ENCODE peak calls at places on chromosomes 5 and 9, in ten cellular contexts. T is fibroblast of lung, K is PC-3, F is GM12878, J is mammary epithelial cell, U is GM23248, E is neural progenitor cell, S is PC-9, O is HepG2, I is DND-41. D is an unnamed sample.

GRCh38 chr9:35350827-35351549 is 138.9 kb upstream of the RUSC2 start:
- DNase-seq in T (peak), K (peak), F (no peak), J (no peak), U (peak), E (no peak), S (no peak), O (no peak), I (no peak), D (no peak)

GRCh38 chr5:80093796-80094195 is 58.6 kb downstream of the THBS4 start:
- DNase-seq in T (no peak), K (no peak), F (no peak), J (no peak), U (no peak), E (peak), S (no peak), O (peak), I (no peak), D (no peak)

GRCh38 chr5:96065577-96066385 is 104.1 kb upstream of the ELL2 start:
- DNase-seq in T (no peak), K (no peak), F (no peak), J (no peak), U (no peak), E (peak), S (no peak), O (peak), I (no peak), D (no peak)

GRCh38 chr9:122180633-122181032 is 20.9 kb downstream of the MORN5 start:
- DNase-seq in T (peak), K (peak), F (no peak), J (peak), U (peak), E (no peak), S (no peak), O (peak), I (no peak), D (no peak)

GRCh38 chr9:89311346-89312153 is 555 bp downstream of the CKS2 start:
- DNase-seq in T (no peak), K (no peak), F (no peak), J (peak), U (peak), E (no peak), S (no peak), O (no peak), I (no peak), D (no peak)

GRCh38 chr9:9791621-9792020 is 821.2 kb downstream of the PTPRD start:
- DNase-seq in T (peak), K (peak), F (no peak), J (no peak), U (peak), E (peak), S (no peak), O (no peak), I (no peak), D (no peak)

GRCh38 chr5:78907255-78907886 is 77.7 kb downstream of the ARSB start:
- DNase-seq in T (peak), K (no peak), F (peak), J (peak), U (peak), E (no peak), S (no peak), O (no peak), I (peak), D (no peak)

GRCh38 chr9:4211806-4212205 is 88.1 kb downstream of the GLIS3 start:
- DNase-seq in T (no peak), K (no peak), F (no peak), J (no peak), U (no peak), E (no peak), S (no peak), O (no peak), I (no peak), D (no peak)

GRCh38 chr9:96553070-96553469 is 66.6 kb downstream of the CDC14B start:
- DNase-seq in T (peak), K (peak), F (no peak), J (peak), U (peak), E (no peak), S (no peak), O (no peak), I (no peak), D (no peak)

GRCh38 chr5:44697025-44697424 is 111.7 kb upstream of the MRPS30 start:
- DNase-seq in T (no peak), K (no peak), F (no peak), J (no peak), U (no peak), E (no peak), S (no peak), O (no peak), I (no peak), D (no peak)

GRCh38 chr5:103428923-103429322 is 133.7 kb downstream of the NUDT12 start:
- DNase-seq in T (no peak), K (no peak), F (no peak), J (no peak), U (no peak), E (no peak), S (no peak), O (no peak), I (no peak), D (no peak)

GRCh38 chr5:98664736-98665135 is 108.7 kb upstream of the RGMB start:
- DNase-seq in T (no peak), K (no peak), F (no peak), J (no peak), U (no peak), E (no peak), S (no peak), O (no peak), I (no peak), D (no peak)

GRCh38 chr5:50744761-50745160 is 78.3 kb downstream of the PARP8 start:
- DNase-seq in T (peak), K (no peak), F (peak), J (peak), U (peak), E (no peak), S (no peak), O (no peak), I (no peak), D (no peak)

GRCh38 chr5:132022737-132023136 is 11.3 kb upstream of the ACSL6 start:
- DNase-seq in T (no peak), K (peak), F (no peak), J (peak), U (peak), E (no peak), S (no peak), O (no peak), I (no peak), D (no peak)

GRCh38 chr5:158810615-158811014 is 289.1 kb downstream of the EBF1 start:
- DNase-seq in T (no peak), K (no peak), F (no peak), J (no peak), U (no peak), E (no peak), S (no peak), O (no peak), I (no peak), D (no peak)

GRCh38 chr9:97645720-97646119 is 12.1 kb downstream of the NCBP1 start:
- DNase-seq in T (no peak), K (no peak), F (no peak), J (no peak), U (no peak), E (no peak), S (no peak), O (no peak), I (no peak), D (no peak)

GRCh38 chr5:176402684-176403083 is 13.7 kb downstream of the CLTB start:
- DNase-seq in T (no peak), K (no peak), F (no peak), J (no peak), U (no peak), E (no peak), S (no peak), O (no peak), I (no peak), D (no peak)

GRCh38 chr9:99416007-99416406 is 193.9 kb downstream of the SEC61B start:
- DNase-seq in T (peak), K (peak), F (peak), J (no peak), U (peak), E (no peak), S (no peak), O (no peak), I (no peak), D (no peak)

GRCh38 chr9:130713286-130713975 is 19.9 kb downstream of the EXOSC2 start:
- DNase-seq in T (peak), K (peak), F (no peak), J (no peak), U (peak), E (no peak), S (no peak), O (no peak), I (peak), D (no peak)

GRCh38 chr5:142836048-142836447 is 65.9 kb downstream of the ARHGAP26 start:
- DNase-seq in T (no peak), K (no peak), F (no peak), J (no peak), U (no peak), E (no peak), S (no peak), O (no peak), I (no peak), D (no peak)

GRCh38 chr5:149284501-149284900 is 12.8 kb downstream of the AFAP1L1 start:
- DNase-seq in T (no peak), K (no peak), F (no peak), J (peak), U (peak), E (no peak), S (no peak), O (no peak), I (no peak), D (no peak)

GRCh38 chr9:95073042-95073607 is 244.4 kb downstream of the FANCC start:
- DNase-seq in T (no peak), K (peak), F (no peak), J (no peak), U (peak), E (peak), S (no peak), O (peak), I (no peak), D (no peak)

GRCh38 chr9:131277673-131278420 is 1.5 kb upstream of the FAM78A start:
- DNase-seq in T (peak), K (peak), F (no peak), J (peak), U (peak), E (peak), S (peak), O (peak), I (peak), D (peak)

GRCh38 chr5:92652735-92653134 is 928.3 kb downstream of the NR2F1-AS1 start:
- DNase-seq in T (no peak), K (no peak), F (no peak), J (no peak), U (peak), E (no peak), S (no peak), O (no peak), I (no peak), D (no peak)

GRCh38 chr9:126758916-126759576 is 45.8 kb upstream of the ZBTB43 start:
- DNase-seq in T (no peak), K (no peak), F (no peak), J (no peak), U (no peak), E (no peak), S (no peak), O (no peak), I (no peak), D (no peak)

GRCh38 chr5:148768801-148769415 is 57.5 kb upstream of the ADRB2 start:
- DNase-seq in T (no peak), K (no peak), F (no peak), J (no peak), U (no peak), E (no peak), S (no peak), O (no peak), I (no peak), D (no peak)

GRCh38 chr9:13719981-13720380 is 440.5 kb upstream of the MPDZ start:
- DNase-seq in T (peak), K (peak), F (no peak), J (peak), U (peak), E (no peak), S (no peak), O (no peak), I (no peak), D (no peak)

GRCh38 chr9:33446507-33447403 is 638 bp downstream of the AQP3 start:
- DNase-seq in T (peak), K (peak), F (peak), J (peak), U (peak), E (peak), S (no peak), O (peak), I (peak), D (no peak)

GRCh38 chr9:79264511-79265448 is 307.0 kb upstream of the TLE4 start:
- DNase-seq in T (peak), K (no peak), F (no peak), J (no peak), U (peak), E (no peak), S (no peak), O (no peak), I (no peak), D (no peak)

GRCh38 chr9:75429531-75430454 is 341.5 kb downstream of the OSTF1 start:
- DNase-seq in T (no peak), K (no peak), F (no peak), J (no peak), U (no peak), E (no peak), S (no peak), O (no peak), I (no peak), D (no peak)

GRCh38 chr5:111415053-111415452 is 97.3 kb downstream of the STARD4 start:
- DNase-seq in T (no peak), K (no peak), F (no peak), J (no peak), U (no peak), E (no peak), S (no peak), O (no peak), I (no peak), D (no peak)

GRCh38 chr5:71747182-71747581 is 28.1 kb downstream of the CARTPT start:
- DNase-seq in T (no peak), K (no peak), F (no peak), J (no peak), U (no peak), E (no peak), S (no peak), O (no peak), I (no peak), D (no peak)

GRCh38 chr5:71752441-71753190 is 33.5 kb downstream of the CARTPT start:
- DNase-seq in T (no peak), K (no peak), F (no peak), J (no peak), U (no peak), E (no peak), S (no peak), O (no peak), I (no peak), D (no peak)

GRCh38 chr5:71748360-71748759 is 29.3 kb downstream of the CARTPT start:
- DNase-seq in T (no peak), K (no peak), F (no peak), J (peak), U (no peak), E (no peak), S (no peak), O (no peak), I (no peak), D (no peak)

DNA sequence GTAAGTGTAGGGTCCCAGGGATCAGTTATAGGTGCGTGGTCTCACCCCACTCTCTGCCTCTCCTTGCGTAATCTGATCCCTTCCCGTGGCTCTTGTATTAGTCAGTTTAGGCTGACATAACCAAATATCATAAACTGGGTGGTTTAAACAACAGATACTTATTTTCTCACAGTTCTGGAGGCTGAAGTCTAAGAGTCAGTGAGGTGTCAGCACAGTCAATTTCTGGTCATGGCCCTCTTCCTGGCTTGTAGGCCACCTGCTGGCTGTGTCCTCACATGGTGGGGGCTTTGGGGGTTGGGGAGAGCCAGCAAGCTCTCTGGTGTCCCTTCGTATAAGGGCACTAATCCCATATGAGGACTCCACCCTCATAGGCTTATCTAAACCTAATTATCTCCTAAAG is 32.3 kb downstream of the CARTPT start:
- DNase-seq in T (no peak), K (peak), F (no peak), J (no peak), U (no peak), E (no peak), S (no peak), O (no peak), I (no peak), D (no peak)
- TF ChIP-seq EZH2 in T (no peak), K (no peak), F (no peak), J (no peak), U (no peak), E (no peak), S (no peak), O (no peak), I (no peak), D (no peak)

DNA sequence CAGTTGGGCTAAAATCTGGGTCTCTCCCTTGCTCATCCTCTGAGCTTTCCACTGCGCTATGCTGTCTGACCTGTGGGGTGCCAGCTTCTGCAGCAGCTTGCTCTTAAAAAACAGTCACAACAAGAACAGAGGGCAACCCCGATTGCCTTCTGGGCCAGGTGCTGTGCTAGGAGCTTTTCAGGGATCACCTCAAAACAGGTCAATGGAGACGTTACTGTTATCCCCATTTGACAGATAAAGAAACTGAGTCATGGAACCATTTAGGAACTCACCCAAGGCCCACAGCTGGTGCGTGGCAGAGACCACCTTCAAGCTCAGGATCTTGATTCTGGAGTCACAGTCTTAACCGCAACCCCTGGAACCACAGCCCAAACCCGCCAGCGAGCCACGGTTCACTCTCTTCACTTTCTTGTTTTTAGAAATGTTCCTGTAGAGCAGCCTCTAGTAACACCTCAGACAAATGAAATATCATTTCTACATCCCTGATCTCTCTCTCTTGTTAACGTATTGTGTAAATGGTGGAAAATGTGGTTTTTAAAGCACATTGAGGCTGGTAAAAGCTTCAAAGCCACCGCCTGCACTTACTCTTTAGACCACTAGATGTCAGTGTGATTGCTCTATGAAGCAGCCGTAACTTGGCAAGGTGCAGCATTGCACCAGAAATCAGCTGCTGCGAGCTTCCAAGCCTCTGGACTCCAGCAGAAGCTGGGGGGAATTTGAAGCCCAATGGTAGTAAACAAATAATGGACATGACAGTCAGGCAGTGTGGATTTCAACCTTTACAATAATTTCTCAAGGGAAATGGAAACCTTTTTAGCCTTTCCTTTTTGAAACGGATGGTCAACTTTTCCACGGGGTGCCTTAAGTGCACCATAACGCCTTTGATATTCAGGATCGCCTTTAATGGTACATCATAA is 1.7 kb downstream of the FYB1 start:
- DNase-seq in T (peak), K (peak), F (peak), J (peak), U (peak), E (peak), S (peak), O (peak), I (peak), D (peak)
- H3K4me3 ChIP-seq in T (no peak), K (no peak), F (no peak), J (no peak), U (no peak), E (no peak), S (no peak), O (no peak), I (no peak), D (no peak)

DNA sequence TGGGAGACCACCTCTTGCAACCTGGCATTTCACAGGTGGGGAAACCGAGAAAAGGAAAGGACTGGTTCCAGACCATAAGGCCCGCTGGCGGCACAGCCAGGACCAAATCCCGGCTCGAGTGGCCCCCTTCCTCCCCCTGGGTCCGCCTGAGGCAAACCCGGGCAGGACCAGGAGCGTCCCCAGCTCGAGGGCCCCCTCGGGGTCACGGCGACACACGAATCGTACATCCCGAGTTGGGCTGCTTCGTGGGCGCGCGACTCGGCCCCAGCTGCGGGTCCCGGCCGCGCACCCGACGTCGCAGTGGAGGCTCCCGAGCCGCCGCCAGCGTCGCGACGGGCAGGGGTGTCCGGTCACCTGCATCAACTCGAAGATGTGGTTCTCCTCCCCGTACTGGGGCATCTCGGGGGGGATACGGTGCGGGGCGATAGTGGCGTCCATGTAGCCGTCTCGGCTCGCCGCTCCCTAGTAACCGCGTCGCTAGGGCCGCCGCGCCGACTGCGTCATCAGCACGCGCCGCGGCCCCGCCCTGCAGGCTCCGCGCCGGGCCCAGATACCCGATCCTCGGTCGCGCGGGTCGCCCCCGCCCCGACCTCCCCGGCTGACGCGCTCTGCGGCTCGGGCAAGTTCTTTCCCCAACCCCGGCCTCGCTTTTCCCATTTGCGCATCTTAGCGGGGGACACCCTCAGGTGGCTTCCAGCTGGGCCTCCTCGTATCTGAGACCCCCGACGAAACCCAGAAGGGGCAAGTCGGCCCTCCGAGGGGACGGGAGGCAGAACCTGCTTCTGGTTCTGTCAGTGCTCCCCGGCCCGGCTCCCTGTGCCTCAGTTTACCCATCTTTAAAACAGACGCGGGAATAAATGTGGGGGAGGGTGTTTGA is at the start of gene AK8:
- DNase-seq in T (peak), K (peak), F (no peak), J (peak), U (peak), E (peak), S (peak), O (peak), I (peak), D (no peak)
- TF ChIP-seq EZH2 in T (no peak), K (no peak), F (no peak), J (no peak), U (no peak), E (peak), S (no peak), O (no peak), I (no peak), D (no peak)

GRCh38 chr9:73154760-73155159 is 3.1 kb downstream of the ANXA1 start:
- DNase-seq in T (peak), K (peak), F (no peak), J (no peak), U (peak), E (no peak), S (no peak), O (no peak), I (no peak), D (no peak)

GRCh38 chr9:73152953-73153352 is 1.3 kb downstream of the ANXA1 start:
- DNase-seq in T (peak), K (peak), F (peak), J (no peak), U (peak), E (no peak), S (no peak), O (no peak), I (no peak), D (no peak)

GRCh38 chr9:73152445-73152844 is 780 bp downstream of the ANXA1 start:
- DNase-seq in T (peak), K (peak), F (no peak), J (no peak), U (peak), E (no peak), S (no peak), O (no peak), I (no peak), D (no peak)

GRCh38 chr9:73154271-73154670 is 2.6 kb downstream of the ANXA1 start:
- DNase-seq in T (no peak), K (no peak), F (no peak), J (no peak), U (no peak), E (no peak), S (no peak), O (no peak), I (peak), D (no peak)

DNA sequence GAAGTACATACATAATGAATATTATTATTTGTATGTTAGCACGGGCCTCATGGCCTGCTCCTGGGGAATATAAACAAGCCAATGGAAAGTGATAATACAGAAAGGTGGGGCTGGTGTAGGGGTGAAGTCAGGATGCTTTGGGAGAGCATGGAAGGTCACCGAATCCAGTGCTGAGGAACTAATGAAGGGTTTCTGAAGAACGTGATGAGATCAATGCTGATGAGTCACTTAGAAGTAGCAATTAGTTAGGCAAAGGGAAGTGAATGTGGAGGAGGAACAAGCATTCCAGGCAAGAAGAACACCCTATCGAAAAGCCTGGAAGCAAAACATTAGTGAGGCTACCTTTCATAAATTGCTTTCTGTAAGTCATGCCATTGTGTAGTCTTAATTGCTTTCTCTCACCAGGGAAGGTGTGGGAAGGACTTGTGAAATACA is 2.1 kb downstream of the ANXA1 start:
- DNase-seq in T (peak), K (no peak), F (no peak), J (peak), U (peak), E (no peak), S (no peak), O (no peak), I (no peak), D (no peak)
- H3K4me3 ChIP-seq in T (peak), K (peak), F (no peak), J (peak), U (peak), E (no peak), S (peak), O (no peak), I (peak), D (peak)